ENCODE peak calls at places on chromosomes 3 and 15, in nine cellular contexts. G is AG08396; Q is brain microvascular endothelial cell; B is upper lobe of right lung; U is left cardiac atrium; P is left colon; V is foreskin fibroblast; S is stimulated activated CD8-positive, alpha-beta memory T cell treated with anti-CD3 and anti-CD28 coated beads, Interleukin-15, amount 100 ng/mL, for 24 hours; Z is nephron progenitor cell. M is an unnamed sample.

GRCh38 chr3:127204841-127205582 is 12.1 kb downstream of the PRR23E start:
- DNase-seq in P (no peak), S (no peak), B (no peak), Q (no peak), G (no peak), V (no peak), Z (no peak), U (no peak), M (no peak)

GRCh38 chr15:80489030-80489594 is 84.9 kb downstream of the ARNT2 start:
- DNase-seq in Q (peak), B (no peak), U (no peak), G (peak), Z (no peak), V (peak), P (no peak), S (no peak), M (no peak)

GRCh38 chr3:28171962-28172361 is 69.5 kb upstream of the CMC1 start:
- DNase-seq in V (no peak), Z (no peak), P (no peak), G (no peak), B (no peak), U (no peak), Q (no peak), S (no peak), M (no peak)

GRCh38 chr3:65044401-65044800 is 356.6 kb upstream of the ADAMTS9 start:
- DNase-seq in Z (no peak), S (no peak), G (no peak), V (no peak), P (no peak), B (no peak), Q (no peak), U (no peak), M (no peak)

GRCh38 chr3:119783883-119784282 is 2.0 kb downstream of the NR1I2 start:
- DNase-seq in V (no peak), B (no peak), U (no peak), Z (no peak), P (no peak), Q (no peak), S (no peak), G (no peak), M (no peak)

GRCh38 chr3:141498592-141499223 is 11.9 kb downstream of the RASA2 start:
- DNase-seq in G (no peak), Z (no peak), S (peak), V (no peak), U (peak), Q (no peak), P (peak), B (no peak), M (no peak)

GRCh38 chr15:33098082-33099058 is 96.1 kb downstream of the FMN1 start:
- DNase-seq in U (no peak), B (no peak), G (peak), Q (peak), P (no peak), V (peak), Z (no peak), S (no peak), M (no peak)

GRCh38 chr3:31968927-31969418 is 12.1 kb downstream of the OSBPL10 start:
- DNase-seq in P (no peak), V (peak), Z (peak), B (no peak), U (no peak), S (no peak), Q (peak), G (peak), M (no peak)

GRCh38 chr3:38538773-38539353 is 42.7 kb downstream of the EXOG start:
- DNase-seq in B (no peak), V (no peak), P (no peak), Q (no peak), S (no peak), Z (no peak), G (no peak), U (peak), M (no peak)

GRCh38 chr3:164451083-164451910 is 627.0 kb downstream of the SI start:
- DNase-seq in U (peak), Z (no peak), S (no peak), Q (peak), V (no peak), G (no peak), B (peak), P (no peak), M (peak)

GRCh38 chr3:69740103-69741021 is 1.1 kb downstream of the MITF start:
- DNase-seq in U (peak), G (peak), V (no peak), Z (peak), S (no peak), B (peak), P (peak), Q (no peak), M (peak)

GRCh38 chr3:125141596-125142417 is 70.7 kb downstream of the SLC12A8 start:
- DNase-seq in S (peak), P (peak), U (peak), B (peak), Q (no peak), V (no peak), Z (peak), G (peak), M (peak)

GRCh38 chr3:16186565-16186964 is 12.1 kb downstream of the GALNT15 start:
- DNase-seq in V (no peak), P (no peak), B (no peak), G (no peak), Z (no peak), U (no peak), Q (no peak), S (no peak), M (no peak)

GRCh38 chr3:54079314-54079713 is 43.0 kb upstream of the CACNA2D3 start:
- DNase-seq in V (no peak), S (no peak), Z (no peak), U (no peak), P (no peak), G (no peak), B (no peak), Q (no peak), M (no peak)

GRCh38 chr3:17430574-17430973 is 311.9 kb downstream of the TBC1D5 start:
- DNase-seq in G (no peak), Q (no peak), S (no peak), B (no peak), Z (no peak), P (no peak), U (no peak), V (no peak), M (no peak)

GRCh38 chr15:41510728-41511127 is 2.9 kb downstream of the LTK start:
- DNase-seq in P (no peak), B (no peak), Z (no peak), Q (no peak), S (no peak), G (no peak), U (no peak), V (no peak), M (no peak)

GRCh38 chr15:79058260-79058850 is 32.2 kb downstream of the RASGRF1 start:
- DNase-seq in S (no peak), Q (no peak), Z (no peak), P (no peak), G (no peak), V (no peak), B (no peak), U (no peak), M (no peak)

GRCh38 chr3:156201411-156202405 is 81.3 kb downstream of the KCNAB1 start:
- DNase-seq in Z (no peak), P (no peak), G (no peak), B (no peak), V (no peak), S (no peak), Q (no peak), U (no peak), M (no peak)

GRCh38 chr15:59329570-59330350 is 42.9 kb downstream of the MYO1E start:
- DNase-seq in S (no peak), P (no peak), Z (no peak), B (no peak), G (peak), U (no peak), Q (peak), V (no peak), M (no peak)

GRCh38 chr15:90519688-90520087 is 10.0 kb upstream of the CRTC3 start:
- DNase-seq in U (no peak), G (peak), P (no peak), V (peak), Q (peak), S (no peak), B (no peak), Z (no peak), M (no peak)

GRCh38 chr3:183202004-183202722 is 39.6 kb upstream of the LAMP3 start:
- DNase-seq in V (no peak), Q (no peak), U (no peak), S (no peak), G (no peak), Z (no peak), P (no peak), B (no peak), M (no peak)

GRCh38 chr15:83734487-83734886 is 80.6 kb downstream of the ADAMTSL3 start:
- DNase-seq in U (no peak), P (no peak), B (no peak), Q (no peak), S (no peak), G (no peak), Z (no peak), V (no peak), M (no peak)

GRCh38 chr3:37985637-37986320 is 4.8 kb upstream of the VILL start:
- DNase-seq in S (no peak), U (no peak), P (peak), Z (no peak), B (peak), Q (no peak), V (no peak), G (no peak), M (no peak)

GRCh38 chr3:184788751-184789150 is 23.2 kb upstream of the VPS8 start:
- DNase-seq in B (no peak), U (no peak), P (no peak), S (no peak), Q (no peak), Z (no peak), G (no peak), V (peak), M (no peak)

GRCh38 chr3:46715507-46716175 is 2.0 kb downstream of the PRSS50 start:
- DNase-seq in G (no peak), U (no peak), V (no peak), Q (no peak), Z (no peak), S (no peak), B (peak), P (no peak), M (no peak)

GRCh38 chr3:42839616-42840015 is 30.4 kb downstream of the ACKR2 start:
- DNase-seq in V (peak), B (no peak), U (no peak), G (peak), Z (peak), Q (peak), S (no peak), P (no peak), M (peak)

GRCh38 chr3:52845157-52845556 is 10.3 kb upstream of the MUSTN1 start:
- DNase-seq in V (peak), Z (no peak), P (no peak), U (peak), Q (peak), G (peak), S (no peak), B (no peak), M (peak)

GRCh38 chr3:134808835-134809234 is 13.8 kb downstream of the EPHB1 start:
- DNase-seq in V (no peak), S (no peak), G (no peak), B (no peak), Q (no peak), Z (no peak), P (no peak), U (no peak), M (no peak)

GRCh38 chr3:177465243-177465642 is 268.0 kb upstream of the TBL1XR1 start:
- DNase-seq in V (no peak), Q (no peak), P (peak), S (no peak), Z (no peak), B (no peak), G (no peak), U (no peak), M (peak)

GRCh38 chr3:111541911-111542483 is at the start of gene CD96:
- DNase-seq in Z (no peak), U (no peak), V (no peak), Q (peak), P (no peak), B (no peak), S (no peak), G (peak), M (no peak)

GRCh38 chr3:183613366-183614293 is 21.8 kb upstream of the KLHL24 start:
- DNase-seq in Q (no peak), P (no peak), B (no peak), Z (no peak), U (no peak), V (no peak), S (no peak), G (no peak), M (no peak)

GRCh38 chr15:72227192-72227586 is 3.8 kb downstream of the PKM start:
- DNase-seq in S (no peak), Z (no peak), U (no peak), P (no peak), G (no peak), V (peak), B (no peak), Q (peak), M (peak)